ENCODE peak calls at places on chromosomes 7 and 10, in eight cellular contexts. C is CD8-positive, alpha-beta T cell; D is breast epithelium; E is aorta; A is spleen; O is kidney; G is RWPE2; Y is fibroblast of lung. L is an unnamed sample.

GRCh38 chr7:45435846-45436245 is 138.3 kb upstream of the ADCY1 start:
- DNase-seq in C (no peak), D (no peak), E (no peak), A (no peak), O (no peak), G (no peak), Y (peak; percentile 94), L (no peak)

GRCh38 chr10:16965740-16966447 is 148.7 kb upstream of the RSU1 start:
- DNase-seq in C (no peak), D (peak; percentile 76), E (peak; percentile 66), A (no peak), O (no peak), G (peak; percentile 74), Y (peak; percentile 100), L (peak; percentile 86)

GRCh38 chr10:52334595-52334994 is 20.5 kb downstream of the DKK1 start:
- DNase-seq in C (no peak), D (no peak), E (no peak), A (no peak), O (no peak), G (no peak), Y (peak; percentile 64), L (no peak)

GRCh38 chr10:110530131-110530831 is 32.6 kb downstream of the DUSP5 start:
- DNase-seq in C (no peak), D (peak; percentile 66), E (peak; percentile 60), A (peak; percentile 76), O (peak; percentile 91), G (peak; percentile 79), Y (peak; percentile 56), L (peak; percentile 90)

GRCh38 chr10:13001041-13001886 is at the start of gene CCDC3:
- DNase-seq in C (no peak), D (no peak), E (peak; percentile 72), A (no peak), O (peak; percentile 83), G (no peak), Y (peak; percentile 24), L (peak; percentile 69)

GRCh38 chr10:119176166-119176565 is 2.4 kb downstream of the PRDX3 start:
- DNase-seq in C (no peak), D (no peak), E (no peak), A (no peak), O (no peak), G (no peak), Y (no peak), L (no peak)

GRCh38 chr7:38506756-38507155 is 124.4 kb downstream of the AMPH start:
- DNase-seq in C (no peak), D (no peak), E (no peak), A (no peak), O (no peak), G (no peak), Y (peak; percentile 37), L (no peak)

GRCh38 chr10:21364196-21365114 is 161.0 kb downstream of the SKIDA1 start:
- DNase-seq in C (no peak), D (peak; percentile 71), E (no peak), A (no peak), O (no peak), G (peak; percentile 85), Y (peak; percentile 87), L (peak; percentile 69)

GRCh38 chr7:82410461-82410860 is 33.1 kb downstream of the CACNA2D1 start:
- DNase-seq in C (no peak), D (no peak), E (no peak), A (peak; percentile 17), O (no peak), G (no peak), Y (no peak), L (no peak)

GRCh38 chr10:78164687-78165086 is 131.0 kb downstream of the RPS24 start:
- DNase-seq in C (no peak), D (no peak), E (no peak), A (no peak), O (no peak), G (no peak), Y (no peak), L (no peak)

GRCh38 chr7:74454059-74454947 is 597 bp downstream of the GTF2IRD1 start:
- DNase-seq in C (no peak), D (no peak), E (no peak), A (no peak), O (no peak), G (no peak), Y (no peak), L (peak; percentile 86)

GRCh38 chr7:123752534-123752933 is 3.7 kb upstream of the WASL start:
- DNase-seq in C (no peak), D (no peak), E (no peak), A (no peak), O (no peak), G (no peak), Y (no peak), L (no peak)

GRCh38 chr10:128036746-128037542 is 89.3 kb downstream of the MKI67 start:
- DNase-seq in C (no peak), D (no peak), E (peak; percentile 52), A (peak; percentile 70), O (no peak), G (peak; percentile 11), Y (peak; percentile 67), L (peak; percentile 94)

GRCh38 chr7:115851291-115851690 is 179.3 kb downstream of the TFEC start:
- DNase-seq in C (no peak), D (no peak), E (no peak), A (no peak), O (no peak), G (no peak), Y (peak; percentile 42), L (no peak)

GRCh38 chr10:75108684-75109458 is 2.6 kb upstream of the SAMD8 start:
- DNase-seq in C (no peak), D (no peak), E (no peak), A (no peak), O (no peak), G (no peak), Y (no peak), L (peak; percentile 94)

GRCh38 chr10:106999118-106999707 is 165.3 kb downstream of the SORCS1 start:
- DNase-seq in C (no peak), D (no peak), E (no peak), A (no peak), O (no peak), G (no peak), Y (no peak), L (no peak)

GRCh38 chr7:32070406-32071360 is at the start of gene PDE1C:
- DNase-seq in C (no peak), D (no peak), E (no peak), A (no peak), O (no peak), G (no peak), Y (peak; percentile 62), L (peak; percentile 87)

GRCh38 chr7:130899638-130900401 is 165.8 kb upstream of the KLF14 start:
- DNase-seq in C (no peak), D (no peak), E (no peak), A (no peak), O (no peak), G (no peak), Y (no peak), L (no peak)

GRCh38 chr7:20316706-20317105 is 14.0 kb upstream of the ITGB8 start:
- DNase-seq in C (no peak), D (no peak), E (no peak), A (no peak), O (no peak), G (no peak), Y (no peak), L (no peak)

GRCh38 chr10:26781797-26782196 is 79.0 kb downstream of the ABI1 start:
- DNase-seq in C (no peak), D (no peak), E (no peak), A (no peak), O (no peak), G (no peak), Y (peak; percentile 48), L (no peak)

GRCh38 chr10:63633677-63634487 is 112.7 kb downstream of the REEP3 start:
- DNase-seq in C (no peak), D (no peak), E (no peak), A (no peak), O (no peak), G (no peak), Y (peak; percentile 41), L (peak; percentile 84)

GRCh38 chr10:76885815-76886214 is 751.8 kb downstream of the KCNMA1 start:
- DNase-seq in C (no peak), D (no peak), E (no peak), A (no peak), O (no peak), G (no peak), Y (peak; percentile 14), L (no peak)
- H3K27ac ChIP-seq in C (no peak overlapping the region), D (no peak overlapping the region), E (no peak overlapping the region), A (no peak overlapping the region), O (no peak overlapping the region), G (no peak overlapping the region), Y (no peak overlapping the region), L (no peak overlapping the region)

GRCh38 chr7:157003445-157004049 is 6.9 kb downstream of the MNX1 start:
- DNase-seq in C (no peak), D (no peak), E (no peak), A (no peak), O (no peak), G (no peak), Y (no peak), L (peak; percentile 80)
- H3K27ac ChIP-seq in C (no peak overlapping the region), D (no peak overlapping the region), E (no peak overlapping the region), A (no peak overlapping the region), O (no peak overlapping the region), G (no peak overlapping the region), Y (no peak overlapping the region), L (no peak overlapping the region)

DNA sequence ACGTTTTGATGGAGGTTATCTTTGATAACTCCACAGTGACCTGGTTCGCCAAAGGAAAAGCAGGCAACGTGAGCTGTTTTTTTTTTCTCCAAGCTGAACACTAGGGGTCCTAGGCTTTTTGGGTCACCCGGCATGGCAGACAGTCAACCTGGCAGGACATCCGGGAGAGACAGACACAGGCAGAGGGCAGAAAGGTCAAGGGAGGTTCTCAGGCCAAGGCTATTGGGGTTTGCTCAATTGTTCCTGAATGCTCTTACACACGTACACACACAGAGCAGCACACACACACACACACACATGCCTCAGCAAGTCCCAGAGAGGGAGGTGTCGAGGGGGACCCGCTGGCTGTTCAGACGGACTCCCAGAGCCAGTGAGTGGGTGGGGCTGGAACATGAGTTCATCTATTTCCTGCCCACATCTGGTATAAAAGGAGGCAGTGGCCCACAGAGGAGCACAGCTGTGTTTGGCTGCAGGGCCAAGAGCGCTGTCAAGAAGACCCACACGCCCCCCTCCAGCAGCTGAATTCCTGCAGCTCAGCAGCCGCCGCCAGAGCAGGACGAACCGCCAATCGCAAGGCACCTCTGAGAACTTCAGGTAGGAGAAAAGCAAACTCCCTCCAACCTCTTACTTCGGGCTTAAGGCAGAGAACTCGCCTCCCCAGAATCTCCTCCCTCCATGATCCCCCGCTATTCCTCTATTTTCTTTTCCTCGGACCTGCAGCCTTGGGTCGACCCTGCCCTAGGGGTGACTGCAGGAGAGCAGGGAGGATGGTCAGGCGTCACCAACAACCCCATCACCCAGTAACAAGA is at the start of gene SERPINE1:
- DNase-seq in C (peak; percentile 56), D (peak; percentile 86), E (peak; percentile 96), A (peak; percentile 81), O (peak; percentile 97), G (peak; percentile 99), Y (peak; percentile 100), L (peak; percentile 95)
- H3K27ac ChIP-seq in C (no peak within 1 kb of the TSS), D (peak within 1 kb of the TSS; percentile 86), E (peak within 1 kb of the TSS; percentile 12), A (peak within 1 kb of the TSS; percentile 62), O (peak within 1 kb of the TSS; percentile 50), G (peak within 1 kb of the TSS; percentile 90), Y (peak within 1 kb of the TSS; percentile 73), L (peak within 1 kb of the TSS; percentile 98)

DNA sequence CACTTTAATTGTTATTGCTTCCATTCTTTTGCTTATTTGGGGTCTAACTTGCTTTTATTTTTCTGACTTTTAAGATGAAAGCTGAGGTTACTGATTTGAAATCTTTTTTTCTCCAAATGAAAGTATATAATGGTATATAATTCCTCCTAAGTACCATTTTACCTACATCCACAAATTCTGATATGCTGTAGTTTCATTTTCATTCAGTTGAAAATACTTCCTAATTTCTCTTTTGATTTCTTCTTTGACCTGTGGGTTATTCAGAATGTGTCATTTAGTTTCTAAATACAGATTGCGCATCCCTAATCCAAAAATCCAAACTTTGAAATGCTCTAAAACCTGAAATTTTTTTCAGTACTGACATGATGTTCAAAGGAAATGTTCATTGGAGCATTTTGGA is 168.7 kb downstream of the CELF2 start:
- DNase-seq in C (no peak), D (no peak), E (no peak), A (no peak), O (no peak), G (no peak), Y (no peak), L (no peak)
- H3K27ac ChIP-seq in C (no peak overlapping the region), D (no peak overlapping the region), E (no peak overlapping the region), A (no peak overlapping the region), O (no peak overlapping the region), G (no peak overlapping the region), Y (no peak overlapping the region), L (no peak overlapping the region)

L was measured in osteoblast.